ENCODE peak calls at places on chromosomes 4 and X, in four cellular contexts. One of them, this sample, is unnamed.

GRCh38 chr4:14749910-14750309 is 252.4 kb upstream of the CPEB2 start:
- DNase-seq in IMR-90: no peak
- DNase-seq in neuronal stem cell: no peak
- DNase-seq in H9: peak; percentile 46
- DNase-seq in this sample: peak; percentile 8

GRCh38 chr4:150119492-150119891 is 41.2 kb downstream of the DCLK2 start:
- DNase-seq in IMR-90: peak; percentile 57
- DNase-seq in neuronal stem cell: no peak
- DNase-seq in H9: no peak
- DNase-seq in this sample: peak; percentile 52

GRCh38 chrX:10190367-10190766 is 33.6 kb downstream of the CLCN4 start:
- DNase-seq in IMR-90: peak; percentile 83
- DNase-seq in H9: no peak
- DNase-seq in neuronal stem cell: no peak
- DNase-seq in this sample: peak; percentile 64

GRCh38 chr4:29459926-29460325 is 1260.2 kb upstream of the PCDH7 start:
- DNase-seq in neuronal stem cell: no peak
- DNase-seq in IMR-90: peak; percentile 63
- DNase-seq in H9: no peak
- DNase-seq in this sample: peak; percentile 7

GRCh38 chr4:156475322-156475721 is 496.3 kb downstream of the PDGFC start:
- DNase-seq in H9: no peak
- DNase-seq in IMR-90: peak; percentile 76
- DNase-seq in neuronal stem cell: no peak
- DNase-seq in this sample: peak; percentile 73

GRCh38 chr4:55736605-55737183 is 82.9 kb upstream of the EXOC1L start:
- DNase-seq in H9: no peak
- DNase-seq in neuronal stem cell: no peak
- DNase-seq in IMR-90: peak; percentile 3
- DNase-seq in this sample: no peak

GRCh38 chr4:85084371-85085170 is 118.1 kb upstream of the WDFY3 start:
- DNase-seq in IMR-90: peak; percentile 75
- DNase-seq in neuronal stem cell: peak; percentile 65
- DNase-seq in H9: no peak
- DNase-seq in this sample: peak; percentile 78

GRCh38 chr4:29326816-29327215 is 1393.4 kb upstream of the PCDH7 start:
- DNase-seq in neuronal stem cell: no peak
- DNase-seq in H9: no peak
- DNase-seq in IMR-90: peak; percentile 14
- DNase-seq in this sample: no peak

GRCh38 chrX:110321670-110322069 is 3.8 kb upstream of the AMMECR1 start:
- DNase-seq in neuronal stem cell: no peak
- DNase-seq in IMR-90: no peak
- DNase-seq in H9: no peak
- DNase-seq in this sample: no peak

GRCh38 chrX:19765628-19766027 is 121.8 kb downstream of the SH3KBP1 start:
- DNase-seq in H9: no peak
- DNase-seq in neuronal stem cell: no peak
- DNase-seq in IMR-90: no peak
- DNase-seq in this sample: no peak

GRCh38 chr4:113766882-113767281 is 5.3 kb upstream of the CAMK2D start:
- DNase-seq in neuronal stem cell: no peak
- DNase-seq in H9: no peak
- DNase-seq in IMR-90: no peak
- DNase-seq in this sample: no peak

GRCh38 chr4:113762851-113763172 is 1.3 kb upstream of the CAMK2D start:
- DNase-seq in IMR-90: no peak
- DNase-seq in H9: no peak
- DNase-seq in neuronal stem cell: no peak
- DNase-seq in this sample: no peak

GRCh38 chr4:113762061-113762850 is 718 bp upstream of the CAMK2D start:
- DNase-seq in H9: peak; percentile 98
- DNase-seq in IMR-90: peak; percentile 100
- DNase-seq in neuronal stem cell: peak; percentile 97
- DNase-seq in this sample: peak; percentile 100

GRCh38 chr4:113761682-113762060 is at the start of gene CAMK2D:
- DNase-seq in neuronal stem cell: peak; percentile 78
- DNase-seq in IMR-90: peak; percentile 89
- DNase-seq in H9: peak; percentile 67
- DNase-seq in this sample: peak; percentile 86

DNA sequence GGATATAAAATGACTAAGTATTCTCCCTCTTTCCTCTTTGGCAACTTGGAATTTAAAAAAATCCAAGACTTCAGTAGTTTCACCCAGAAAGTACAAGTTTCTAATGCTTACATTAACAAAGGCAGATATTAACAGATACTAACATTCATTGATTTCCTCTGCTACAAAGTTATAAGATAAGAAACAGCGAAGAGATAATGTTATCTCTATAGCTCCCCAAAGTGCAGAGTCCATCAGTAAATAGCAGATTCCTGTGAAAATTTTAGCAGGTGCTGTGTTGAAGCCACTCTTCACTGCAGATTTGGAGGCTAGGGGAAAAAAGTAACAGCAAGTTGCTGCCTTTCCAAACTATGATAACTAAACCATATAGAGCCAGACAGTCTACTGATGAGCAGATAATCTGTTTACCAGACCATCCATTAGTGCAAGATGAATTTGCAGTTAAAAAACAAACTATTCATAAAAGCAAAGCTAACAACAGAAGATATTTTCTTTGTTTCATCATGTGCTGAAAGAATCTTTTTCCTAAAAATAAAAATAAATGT is 3.3 kb upstream of the CAMK2D start:
- DNase-seq in H9: no peak
- DNase-seq in IMR-90: no peak
- DNase-seq in neuronal stem cell: no peak
- DNase-seq in this sample: no peak
- H2AK5ac ChIP-seq in H9: no peak overlapping the region
- H2AK5ac ChIP-seq in IMR-90: no peak overlapping the region
- H2AK5ac ChIP-seq in neuronal stem cell: no peak overlapping the region
- H2AK5ac ChIP-seq in this sample: no peak overlapping the region

DNA sequence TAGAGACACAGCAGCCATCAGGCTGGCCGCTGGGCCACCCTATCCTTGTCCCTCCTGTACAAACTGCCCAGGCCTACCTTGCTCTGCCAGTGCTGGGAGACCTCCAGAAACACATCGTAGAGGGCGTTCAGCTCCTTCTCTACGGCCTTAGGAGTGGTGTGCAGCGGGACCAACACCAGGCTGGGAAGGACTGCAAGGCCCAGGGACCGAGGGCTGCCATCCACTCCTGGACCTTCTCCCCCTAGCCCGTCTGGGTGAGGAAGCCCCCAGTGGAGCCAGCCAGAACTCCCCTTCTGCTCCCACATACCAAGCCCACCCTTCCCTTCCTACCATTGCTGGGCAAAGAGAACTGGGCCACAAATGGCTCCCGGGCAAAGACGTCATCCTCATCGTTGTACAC is 5.0 kb downstream of the RPL10 start:
- DNase-seq in H9: no peak
- DNase-seq in IMR-90: no peak
- DNase-seq in neuronal stem cell: no peak
- DNase-seq in this sample: no peak
- H2AK5ac ChIP-seq in H9: no peak overlapping the region
- H2AK5ac ChIP-seq in IMR-90: no peak overlapping the region
- H2AK5ac ChIP-seq in neuronal stem cell: no peak overlapping the region
- H2AK5ac ChIP-seq in this sample: no peak overlapping the region

GRCh38 chrX:154374361-154375155 is at the start of gene FLNA:
- DNase-seq in H9: peak; percentile 56
- DNase-seq in IMR-90: no peak
- DNase-seq in neuronal stem cell: no peak
- DNase-seq in this sample: peak; percentile 14
- H2AK5ac ChIP-seq in H9: no peak within 1 kb of the TSS
- H2AK5ac ChIP-seq in IMR-90: peak within 1 kb of the TSS; percentile 98
- H2AK5ac ChIP-seq in neuronal stem cell: peak within 1 kb of the TSS; percentile 45
- H2AK5ac ChIP-seq in this sample: peak within 1 kb of the TSS; percentile 76

DNA sequence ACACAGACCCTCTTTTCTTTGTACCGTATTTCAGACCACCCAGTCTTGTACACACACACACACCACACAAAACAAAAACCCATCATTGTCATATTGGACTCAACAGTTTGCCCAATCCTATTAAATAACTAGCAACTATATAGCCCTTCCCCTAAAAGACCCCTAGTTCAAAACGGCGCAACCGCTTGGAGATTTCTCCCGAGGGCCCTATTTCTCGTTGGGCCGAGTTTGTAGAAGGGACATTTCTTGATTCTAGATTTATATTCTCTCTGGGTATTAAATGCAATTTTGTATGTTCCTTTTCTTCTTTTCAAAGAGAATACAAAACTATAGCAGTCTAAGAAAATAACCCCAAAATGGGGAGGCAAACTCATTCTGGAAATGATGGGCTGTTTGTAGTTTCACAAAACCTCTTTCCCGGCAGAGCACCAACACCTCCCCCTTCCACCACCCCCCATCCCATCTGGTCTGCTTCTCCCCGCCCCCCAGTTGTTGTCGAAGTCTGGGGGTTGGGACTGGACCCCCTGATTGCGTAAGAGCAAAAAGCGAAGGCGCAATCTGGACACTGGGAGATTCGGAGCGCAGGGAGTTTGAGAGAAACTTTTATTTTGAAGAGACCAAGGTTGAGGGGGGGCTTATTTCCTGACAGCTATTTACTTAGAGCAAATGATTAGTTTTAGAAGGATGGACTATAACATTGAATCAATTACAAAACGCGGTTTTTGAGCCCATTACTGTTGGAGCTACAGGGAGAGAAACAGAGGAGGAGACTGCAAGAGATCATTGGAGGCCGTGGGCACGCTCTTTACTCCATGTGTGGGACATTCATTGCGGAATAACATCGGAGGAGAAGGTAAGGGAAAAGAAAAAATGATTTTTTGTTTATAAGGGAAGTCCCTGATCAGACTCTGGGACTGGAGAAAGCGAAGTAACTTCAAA is at the start of gene PDGFRA:
- DNase-seq in neuronal stem cell: peak; percentile 23
- DNase-seq in IMR-90: peak; percentile 94
- DNase-seq in H9: peak; percentile 33
- DNase-seq in this sample: peak; percentile 96
- H2AK5ac ChIP-seq in neuronal stem cell: peak within 1 kb of the TSS; percentile 22
- H2AK5ac ChIP-seq in IMR-90: peak within 1 kb of the TSS; percentile 36
- H2AK5ac ChIP-seq in H9: no peak within 1 kb of the TSS
- H2AK5ac ChIP-seq in this sample: no peak within 1 kb of the TSS

GRCh38 chrX:153941331-153942252 is 2.9 kb downstream of the RENBP start:
- DNase-seq in H9: peak; percentile 67
- DNase-seq in IMR-90: no peak
- DNase-seq in neuronal stem cell: no peak
- DNase-seq in this sample: no peak

GRCh38 chrX:153945956-153946909 is 1.8 kb upstream of the RENBP start:
- DNase-seq in H9: no peak
- DNase-seq in IMR-90: no peak
- DNase-seq in neuronal stem cell: no peak
- DNase-seq in this sample: no peak

GRCh38 chrX:153946910-153947769 is 2.7 kb upstream of the RENBP start:
- DNase-seq in H9: peak; percentile 80
- DNase-seq in neuronal stem cell: peak; percentile 56
- DNase-seq in IMR-90: peak; percentile 68
- DNase-seq in this sample: peak; percentile 82

GRCh38 chrX:153944800-153945150 is 332 bp upstream of the RENBP start:
- DNase-seq in IMR-90: no peak
- DNase-seq in neuronal stem cell: no peak
- DNase-seq in H9: no peak
- DNase-seq in this sample: no peak

GRCh38 chrX:153944140-153944799 is at the start of gene RENBP:
- DNase-seq in IMR-90: no peak
- DNase-seq in H9: peak; percentile 67
- DNase-seq in neuronal stem cell: no peak
- DNase-seq in this sample: no peak
- H2AK5ac ChIP-seq in IMR-90: no peak within 1 kb of the TSS
- H2AK5ac ChIP-seq in H9: no peak within 1 kb of the TSS
- H2AK5ac ChIP-seq in neuronal stem cell: peak within 1 kb of the TSS; percentile 90
- H2AK5ac ChIP-seq in this sample: no peak within 1 kb of the TSS

GRCh38 chrX:111743316-111743715 is 62.3 kb downstream of the ALG13 start:
- DNase-seq in IMR-90: no peak
- DNase-seq in H9: no peak
- DNase-seq in neuronal stem cell: no peak
- DNase-seq in this sample: no peak
- H2AK5ac ChIP-seq in IMR-90: no peak overlapping the region
- H2AK5ac ChIP-seq in H9: no peak overlapping the region
- H2AK5ac ChIP-seq in neuronal stem cell: no peak overlapping the region
- H2AK5ac ChIP-seq in this sample: no peak overlapping the region

GRCh38 chr4:83251074-83251835 is 33.3 kb downstream of the COQ2 start:
- DNase-seq in IMR-90: no peak
- DNase-seq in H9: no peak
- DNase-seq in neuronal stem cell: no peak
- DNase-seq in this sample: no peak
- H2AK5ac ChIP-seq in IMR-90: peak overlapping the region; percentile 51
- H2AK5ac ChIP-seq in H9: no peak overlapping the region
- H2AK5ac ChIP-seq in neuronal stem cell: no peak overlapping the region
- H2AK5ac ChIP-seq in this sample: no peak overlapping the region

DNA sequence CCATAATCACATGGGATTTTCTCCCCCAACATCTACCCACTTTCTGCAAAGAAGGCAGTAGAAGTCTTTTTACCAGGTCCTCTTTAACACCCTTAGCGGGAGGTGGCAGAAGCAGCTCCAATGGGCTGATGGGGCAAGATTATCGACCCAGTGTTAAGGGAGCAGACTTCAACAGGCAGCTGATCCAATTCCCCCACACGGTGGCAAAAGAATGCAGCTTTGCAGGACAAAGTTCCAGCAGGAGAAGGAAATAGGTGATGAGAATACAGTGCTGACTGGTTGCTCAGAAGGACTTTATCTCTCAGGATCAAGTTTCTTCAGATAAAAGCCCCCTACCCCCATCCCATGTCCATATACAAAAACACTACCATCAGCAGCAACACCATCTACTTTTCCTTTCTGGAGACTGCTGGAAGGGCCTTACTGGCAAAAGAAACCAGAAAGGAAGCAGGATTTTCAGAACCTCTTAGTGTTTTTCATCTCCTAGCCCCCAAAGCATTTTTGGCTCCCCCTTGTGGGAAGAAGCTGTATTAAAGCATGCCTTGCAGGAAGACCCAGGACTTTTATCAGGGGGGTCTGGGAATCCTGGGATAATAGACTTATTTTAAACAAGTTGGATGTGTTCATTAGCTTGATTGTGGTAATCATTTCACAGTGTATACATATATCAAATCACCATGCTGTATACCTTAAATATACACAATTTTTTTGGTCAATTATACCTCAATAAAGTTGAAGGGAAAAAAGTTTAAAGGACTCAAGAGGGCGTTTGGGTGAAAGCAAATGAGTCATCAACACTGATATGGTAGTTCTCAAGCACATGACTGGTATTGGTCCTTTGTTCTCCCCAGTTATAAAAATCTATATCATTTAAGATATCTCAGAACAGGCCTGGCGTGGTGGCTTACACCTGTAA is 146.4 kb downstream of the GPC3 start:
- DNase-seq in H9: peak; percentile 43
- DNase-seq in IMR-90: peak; percentile 28
- DNase-seq in neuronal stem cell: peak; percentile 36
- DNase-seq in this sample: peak; percentile 48
- H2AK5ac ChIP-seq in H9: no peak overlapping the region
- H2AK5ac ChIP-seq in IMR-90: no peak overlapping the region
- H2AK5ac ChIP-seq in neuronal stem cell: no peak overlapping the region
- H2AK5ac ChIP-seq in this sample: no peak overlapping the region

GRCh38 chr4:185213341-185213740 is 3.9 kb downstream of the SNX25 start:
- DNase-seq in H9: no peak
- DNase-seq in IMR-90: no peak
- DNase-seq in neuronal stem cell: no peak
- DNase-seq in this sample: no peak
- H2AK5ac ChIP-seq in H9: no peak overlapping the region
- H2AK5ac ChIP-seq in IMR-90: no peak overlapping the region
- H2AK5ac ChIP-seq in neuronal stem cell: no peak overlapping the region
- H2AK5ac ChIP-seq in this sample: no peak overlapping the region

GRCh38 chr4:136900706-136901105 is 631.6 kb downstream of the PCDH18 start:
- DNase-seq in IMR-90: no peak
- DNase-seq in H9: no peak
- DNase-seq in neuronal stem cell: no peak
- DNase-seq in this sample: peak; percentile 9
- H2AK5ac ChIP-seq in IMR-90: no peak overlapping the region
- H2AK5ac ChIP-seq in H9: no peak overlapping the region
- H2AK5ac ChIP-seq in neuronal stem cell: no peak overlapping the region
- H2AK5ac ChIP-seq in this sample: no peak overlapping the region

This sample was measured in mesenchymal stem cell.